ENCODE peak calls at places on chromosomes 2 and 18, in six cellular contexts. K, L, G, C, M and J are unnamed samples.

GRCh38 chr18:67770520-67770919 is 254.0 kb upstream of the DSEL start:
- DNase-seq in K (no peak), L (no peak), G (no peak), C (no peak), M (no peak), J (no peak)

GRCh38 chr2:186477782-186478181 is 8.3 kb upstream of the ZC3H15 start:
- DNase-seq in K (no peak), L (no peak), G (no peak), C (no peak), M (no peak), J (no peak)

GRCh38 chr18:2651981-2652380 is 3.5 kb upstream of the SMCHD1 start:
- DNase-seq in K (no peak), L (no peak), G (peak), C (no peak), M (no peak), J (no peak)

GRCh38 chr18:25349926-25350560 is 1.9 kb downstream of the ZNF521 start:
- DNase-seq in K (no peak), L (no peak), G (no peak), C (no peak), M (peak), J (peak)

GRCh38 chr2:176879596-176879995 is 333.0 kb upstream of the HNRNPA3 start:
- DNase-seq in K (no peak), L (no peak), G (no peak), C (no peak), M (no peak), J (no peak)

GRCh38 chr2:136448435-136448834 is 316.9 kb upstream of the THSD7B start:
- DNase-seq in K (peak), L (no peak), G (no peak), C (no peak), M (no peak), J (peak)

GRCh38 chr2:238483656-238484055 is 56.9 kb downstream of the ASB1 start:
- DNase-seq in K (no peak), L (peak), G (no peak), C (no peak), M (no peak), J (no peak)

GRCh38 chr2:73217826-73218225 is 3.8 kb downstream of the SMYD5 start:
- DNase-seq in K (no peak), L (no peak), G (peak), C (no peak), M (no peak), J (no peak)

GRCh38 chr2:1603521-1603920 is 140.8 kb downstream of the PXDN start:
- DNase-seq in K (no peak), L (no peak), G (no peak), C (no peak), M (no peak), J (no peak)